ENCODE peak calls at places on chromosomes 12 and 14, in ten cellular contexts. One of them, this sample, is unnamed.

GRCh38 chr12:91817512-91817911 is 328.1 kb downstream of the BTG1 start:
- DNase-seq in heart left ventricle: no peak
- DNase-seq in neuronal stem cell: no peak
- DNase-seq in Peyer's patch: no peak
- DNase-seq in lower lobe of right lung: no peak
- DNase-seq in tibial nerve: no peak
- DNase-seq in lung: no peak
- DNase-seq in thyroid gland: no peak
- DNase-seq in psoas muscle: no peak
- DNase-seq in colonic mucosa: no peak
- DNase-seq in this sample: no peak

GRCh38 chr14:104359301-104359968 is 220.1 kb upstream of the C14orf180 start:
- DNase-seq in heart left ventricle: peak; percentile 60
- DNase-seq in neuronal stem cell: no peak
- DNase-seq in Peyer's patch: peak; percentile 32
- DNase-seq in lower lobe of right lung: peak; percentile 39
- DNase-seq in tibial nerve: no peak
- DNase-seq in lung: no peak
- DNase-seq in thyroid gland: no peak
- DNase-seq in psoas muscle: no peak
- DNase-seq in colonic mucosa: no peak
- DNase-seq in this sample: no peak

GRCh38 chr14:35380794-35381193 is 23.8 kb downstream of the NFKBIA start:
- DNase-seq in heart left ventricle: no peak
- DNase-seq in neuronal stem cell: no peak
- DNase-seq in Peyer's patch: peak; percentile 72
- DNase-seq in lower lobe of right lung: no peak
- DNase-seq in tibial nerve: no peak
- DNase-seq in lung: no peak
- DNase-seq in thyroid gland: peak; percentile 19
- DNase-seq in psoas muscle: no peak
- DNase-seq in colonic mucosa: peak; percentile 89
- DNase-seq in this sample: no peak

GRCh38 chr12:40170593-40170992 is 54.2 kb upstream of the LRRK2 start:
- DNase-seq in heart left ventricle: no peak
- DNase-seq in neuronal stem cell: no peak
- DNase-seq in Peyer's patch: no peak
- DNase-seq in lower lobe of right lung: peak; percentile 52
- DNase-seq in tibial nerve: no peak
- DNase-seq in lung: peak; percentile 64
- DNase-seq in thyroid gland: peak; percentile 20
- DNase-seq in psoas muscle: no peak
- DNase-seq in colonic mucosa: no peak
- DNase-seq in this sample: peak; percentile 82

GRCh38 chr12:116759783-116760581 is 21.9 kb downstream of the RNFT2 start:
- DNase-seq in heart left ventricle: no peak
- DNase-seq in neuronal stem cell: no peak
- DNase-seq in Peyer's patch: peak; percentile 64
- DNase-seq in lower lobe of right lung: no peak
- DNase-seq in tibial nerve: no peak
- DNase-seq in lung: no peak
- DNase-seq in thyroid gland: peak; percentile 29
- DNase-seq in psoas muscle: no peak
- DNase-seq in colonic mucosa: no peak
- DNase-seq in this sample: no peak

GRCh38 chr12:78121969-78122610 is 291.4 kb downstream of the NAV3 start:
- DNase-seq in heart left ventricle: no peak
- DNase-seq in neuronal stem cell: no peak
- DNase-seq in Peyer's patch: no peak
- DNase-seq in lower lobe of right lung: no peak
- DNase-seq in tibial nerve: no peak
- DNase-seq in lung: no peak
- DNase-seq in thyroid gland: no peak
- DNase-seq in psoas muscle: no peak
- DNase-seq in colonic mucosa: no peak
- DNase-seq in this sample: no peak

GRCh38 chr12:95551305-95551704 is at the start of gene USP44:
- DNase-seq in heart left ventricle: no peak
- DNase-seq in neuronal stem cell: no peak
- DNase-seq in Peyer's patch: no peak
- DNase-seq in lower lobe of right lung: no peak
- DNase-seq in tibial nerve: no peak
- DNase-seq in lung: no peak
- DNase-seq in thyroid gland: no peak
- DNase-seq in psoas muscle: no peak
- DNase-seq in colonic mucosa: no peak
- DNase-seq in this sample: no peak

GRCh38 chr12:104454997-104455396 is 1.8 kb upstream of the CHST11 start:
- DNase-seq in heart left ventricle: no peak
- DNase-seq in neuronal stem cell: no peak
- DNase-seq in Peyer's patch: no peak
- DNase-seq in lower lobe of right lung: no peak
- DNase-seq in tibial nerve: no peak
- DNase-seq in lung: no peak
- DNase-seq in thyroid gland: no peak
- DNase-seq in psoas muscle: no peak
- DNase-seq in colonic mucosa: no peak
- DNase-seq in this sample: no peak

GRCh38 chr12:108966378-108967151 is 54.3 kb downstream of the SVOP start:
- DNase-seq in heart left ventricle: peak; percentile 68
- DNase-seq in neuronal stem cell: no peak
- DNase-seq in Peyer's patch: no peak
- DNase-seq in lower lobe of right lung: no peak
- DNase-seq in tibial nerve: no peak
- DNase-seq in lung: no peak
- DNase-seq in thyroid gland: no peak
- DNase-seq in psoas muscle: peak; percentile 70
- DNase-seq in colonic mucosa: no peak
- DNase-seq in this sample: no peak

DNA sequence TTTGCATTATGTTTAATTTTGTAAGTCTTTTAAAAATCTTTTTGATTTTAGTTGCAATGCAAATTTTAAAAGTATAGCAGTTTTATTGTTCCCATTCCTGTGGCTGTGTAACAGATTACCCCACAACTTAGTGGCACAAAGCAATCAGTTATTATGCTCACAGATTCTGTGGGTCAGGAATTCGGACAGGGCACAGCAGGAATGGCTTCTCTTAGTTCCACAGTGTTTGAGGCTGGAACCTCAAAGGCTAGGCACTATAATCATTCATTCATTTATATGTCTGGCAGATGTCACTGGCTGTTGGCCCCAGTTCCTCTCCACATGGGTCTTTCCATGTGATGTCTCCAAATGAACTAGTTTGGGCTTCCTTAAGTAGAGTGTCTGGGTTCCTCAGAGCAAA is 193.3 kb downstream of the RAD51B start:
- DNase-seq in heart left ventricle: no peak
- DNase-seq in neuronal stem cell: no peak
- DNase-seq in Peyer's patch: no peak
- DNase-seq in lower lobe of right lung: no peak
- DNase-seq in tibial nerve: no peak
- DNase-seq in lung: no peak
- DNase-seq in thyroid gland: no peak
- DNase-seq in psoas muscle: no peak
- DNase-seq in colonic mucosa: no peak
- DNase-seq in this sample: no peak
- H3K27ac ChIP-seq in heart left ventricle: peak overlapping the region; percentile 28
- H3K27ac ChIP-seq in neuronal stem cell: no peak overlapping the region
- H3K27ac ChIP-seq in Peyer's patch: no peak overlapping the region
- H3K27ac ChIP-seq in lower lobe of right lung: no peak overlapping the region
- H3K27ac ChIP-seq in tibial nerve: no peak overlapping the region
- H3K27ac ChIP-seq in lung: no peak overlapping the region
- H3K27ac ChIP-seq in thyroid gland: no peak overlapping the region
- H3K27ac ChIP-seq in psoas muscle: no peak overlapping the region
- H3K27ac ChIP-seq in colonic mucosa: no peak overlapping the region
- H3K27ac ChIP-seq in this sample: no peak overlapping the region

GRCh38 chr14:68474741-68475140 is 318.1 kb downstream of the ZFP36L1 start:
- DNase-seq in heart left ventricle: no peak
- DNase-seq in neuronal stem cell: no peak
- DNase-seq in Peyer's patch: no peak
- DNase-seq in lower lobe of right lung: no peak
- DNase-seq in tibial nerve: no peak
- DNase-seq in lung: no peak
- DNase-seq in thyroid gland: peak; percentile 28
- DNase-seq in psoas muscle: no peak
- DNase-seq in colonic mucosa: no peak
- DNase-seq in this sample: no peak

GRCh38 chr14:68475802-68476201 is 317.1 kb downstream of the ZFP36L1 start:
- DNase-seq in heart left ventricle: no peak
- DNase-seq in neuronal stem cell: no peak
- DNase-seq in Peyer's patch: no peak
- DNase-seq in lower lobe of right lung: no peak
- DNase-seq in tibial nerve: no peak
- DNase-seq in lung: no peak
- DNase-seq in thyroid gland: no peak
- DNase-seq in psoas muscle: no peak
- DNase-seq in colonic mucosa: no peak
- DNase-seq in this sample: no peak

GRCh38 chr14:68479247-68479646 is 313.6 kb downstream of the ZFP36L1 start:
- DNase-seq in heart left ventricle: no peak
- DNase-seq in neuronal stem cell: no peak
- DNase-seq in Peyer's patch: no peak
- DNase-seq in lower lobe of right lung: no peak
- DNase-seq in tibial nerve: no peak
- DNase-seq in lung: no peak
- DNase-seq in thyroid gland: peak; percentile 71
- DNase-seq in psoas muscle: no peak
- DNase-seq in colonic mucosa: no peak
- DNase-seq in this sample: no peak

GRCh38 chr14:68476212-68476964 is 316.5 kb downstream of the ZFP36L1 start:
- DNase-seq in heart left ventricle: no peak
- DNase-seq in neuronal stem cell: no peak
- DNase-seq in Peyer's patch: peak; percentile 89
- DNase-seq in lower lobe of right lung: peak; percentile 72
- DNase-seq in tibial nerve: peak; percentile 79
- DNase-seq in lung: no peak
- DNase-seq in thyroid gland: peak; percentile 90
- DNase-seq in psoas muscle: peak; percentile 84
- DNase-seq in colonic mucosa: no peak
- DNase-seq in this sample: peak; percentile 41

GRCh38 chr14:68476965-68477455 is 315.9 kb downstream of the ZFP36L1 start:
- DNase-seq in heart left ventricle: no peak
- DNase-seq in neuronal stem cell: no peak
- DNase-seq in Peyer's patch: no peak
- DNase-seq in lower lobe of right lung: no peak
- DNase-seq in tibial nerve: no peak
- DNase-seq in lung: no peak
- DNase-seq in thyroid gland: no peak
- DNase-seq in psoas muscle: no peak
- DNase-seq in colonic mucosa: no peak
- DNase-seq in this sample: no peak
- H3K4me1 ChIP-seq in heart left ventricle: no peaks in the 10 kb centered on the region
- H3K4me1 ChIP-seq in neuronal stem cell: peaks cover 35% of the 10 kb centered on the region
- H3K4me1 ChIP-seq in Peyer's patch: peaks cover 9% of the 10 kb centered on the region
- H3K4me1 ChIP-seq in lower lobe of right lung: peaks cover 27% of the 10 kb centered on the region
- H3K4me1 ChIP-seq in tibial nerve: no peaks in the 10 kb centered on the region
- H3K4me1 ChIP-seq in lung: peaks cover 10% of the 10 kb centered on the region
- H3K4me1 ChIP-seq in thyroid gland: peaks cover 46% of the 10 kb centered on the region
- H3K4me1 ChIP-seq in psoas muscle: peaks cover 27% of the 10 kb centered on the region
- H3K4me1 ChIP-seq in colonic mucosa: no peaks in the 10 kb centered on the region
- H3K4me1 ChIP-seq in this sample: peaks cover 13% of the 10 kb centered on the region

DNA sequence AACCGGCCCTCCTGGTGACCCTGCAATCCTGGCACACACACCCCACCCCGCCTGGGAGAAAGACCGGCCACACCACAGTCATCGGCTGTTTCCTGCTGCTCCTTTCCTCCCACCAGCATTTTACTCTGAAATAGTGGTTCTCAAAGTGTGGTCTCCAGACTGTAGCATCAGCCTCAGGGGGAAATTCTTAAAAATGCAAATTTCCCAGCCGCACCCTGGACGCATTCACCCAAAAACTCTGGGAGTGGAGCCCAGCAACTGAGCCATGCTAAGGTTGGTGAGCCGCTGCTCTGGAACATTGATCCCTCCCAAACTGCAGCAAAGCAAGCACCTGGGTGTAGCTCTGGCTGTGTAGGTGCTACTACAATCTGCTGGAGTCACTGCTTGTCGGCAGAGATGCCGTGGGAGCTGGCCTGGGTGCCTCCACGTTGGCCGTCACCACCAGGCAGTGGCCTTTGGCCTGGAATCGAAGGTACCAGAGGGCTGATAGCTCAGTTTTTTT is 38.4 kb upstream of the BCL2L14 start:
- DNase-seq in heart left ventricle: no peak
- DNase-seq in neuronal stem cell: no peak
- DNase-seq in Peyer's patch: peak; percentile 75
- DNase-seq in lower lobe of right lung: no peak
- DNase-seq in tibial nerve: no peak
- DNase-seq in lung: no peak
- DNase-seq in thyroid gland: peak; percentile 50
- DNase-seq in psoas muscle: no peak
- DNase-seq in colonic mucosa: peak; percentile 52
- DNase-seq in this sample: no peak
- H3K27ac ChIP-seq in heart left ventricle: peak overlapping the region; percentile 83
- H3K27ac ChIP-seq in neuronal stem cell: no peak overlapping the region
- H3K27ac ChIP-seq in Peyer's patch: no peak overlapping the region
- H3K27ac ChIP-seq in lower lobe of right lung: no peak overlapping the region
- H3K27ac ChIP-seq in tibial nerve: no peak overlapping the region
- H3K27ac ChIP-seq in lung: no peak overlapping the region
- H3K27ac ChIP-seq in thyroid gland: peak overlapping the region; percentile 64
- H3K27ac ChIP-seq in psoas muscle: no peak overlapping the region
- H3K27ac ChIP-seq in colonic mucosa: peak overlapping the region; percentile 51
- H3K27ac ChIP-seq in this sample: no peak overlapping the region

GRCh38 chr14:52082903-52083302 is 14.0 kb upstream of the NID2 start:
- DNase-seq in heart left ventricle: no peak
- DNase-seq in neuronal stem cell: no peak
- DNase-seq in Peyer's patch: no peak
- DNase-seq in lower lobe of right lung: no peak
- DNase-seq in tibial nerve: no peak
- DNase-seq in lung: no peak
- DNase-seq in thyroid gland: no peak
- DNase-seq in psoas muscle: no peak
- DNase-seq in colonic mucosa: no peak
- DNase-seq in this sample: no peak

GRCh38 chr14:52080171-52080800 is 11.4 kb upstream of the NID2 start:
- DNase-seq in heart left ventricle: no peak
- DNase-seq in neuronal stem cell: no peak
- DNase-seq in Peyer's patch: no peak
- DNase-seq in lower lobe of right lung: no peak
- DNase-seq in tibial nerve: no peak
- DNase-seq in lung: no peak
- DNase-seq in thyroid gland: peak; percentile 82
- DNase-seq in psoas muscle: no peak
- DNase-seq in colonic mucosa: no peak
- DNase-seq in this sample: no peak

GRCh38 chr14:52079239-52079956 is 10.5 kb upstream of the NID2 start:
- DNase-seq in heart left ventricle: no peak
- DNase-seq in neuronal stem cell: no peak
- DNase-seq in Peyer's patch: no peak
- DNase-seq in lower lobe of right lung: no peak
- DNase-seq in tibial nerve: no peak
- DNase-seq in lung: no peak
- DNase-seq in thyroid gland: no peak
- DNase-seq in psoas muscle: no peak
- DNase-seq in colonic mucosa: no peak
- DNase-seq in this sample: no peak

GRCh38 chr14:52080817-52081755 is 12.2 kb upstream of the NID2 start:
- DNase-seq in heart left ventricle: no peak
- DNase-seq in neuronal stem cell: no peak
- DNase-seq in Peyer's patch: no peak
- DNase-seq in lower lobe of right lung: no peak
- DNase-seq in tibial nerve: no peak
- DNase-seq in lung: no peak
- DNase-seq in thyroid gland: peak; percentile 74
- DNase-seq in psoas muscle: no peak
- DNase-seq in colonic mucosa: no peak
- DNase-seq in this sample: peak; percentile 55

GRCh38 chr14:52081964-52082363 is 13.1 kb upstream of the NID2 start:
- DNase-seq in heart left ventricle: no peak
- DNase-seq in neuronal stem cell: no peak
- DNase-seq in Peyer's patch: no peak
- DNase-seq in lower lobe of right lung: no peak
- DNase-seq in tibial nerve: no peak
- DNase-seq in lung: no peak
- DNase-seq in thyroid gland: no peak
- DNase-seq in psoas muscle: no peak
- DNase-seq in colonic mucosa: no peak
- DNase-seq in this sample: no peak
- H3K4me1 ChIP-seq in heart left ventricle: peaks cover 7% of the 10 kb centered on the region
- H3K4me1 ChIP-seq in neuronal stem cell: peaks cover 6% of the 10 kb centered on the region
- H3K4me1 ChIP-seq in Peyer's patch: no peaks in the 10 kb centered on the region
- H3K4me1 ChIP-seq in lower lobe of right lung: no peaks in the 10 kb centered on the region
- H3K4me1 ChIP-seq in tibial nerve: no peaks in the 10 kb centered on the region
- H3K4me1 ChIP-seq in lung: no peaks in the 10 kb centered on the region
- H3K4me1 ChIP-seq in thyroid gland: peaks cover 50% of the 10 kb centered on the region
- H3K4me1 ChIP-seq in psoas muscle: no peaks in the 10 kb centered on the region
- H3K4me1 ChIP-seq in colonic mucosa: no peaks in the 10 kb centered on the region
- H3K4me1 ChIP-seq in this sample: peaks cover 58% of the 10 kb centered on the region